ENCODE peak calls at places on chromosomes 5 and 9, in eight cellular contexts. P is HTR-8/SVneo, M is SW 1271, E is AG08395, J is tibial artery, F is HEK293T, Z is heart left ventricle, O is lung. S is an unnamed sample.

GRCh38 chr5:165525268-165525667 is 2019.8 kb downstream of the MAT2B start:
- DNase-seq in P (peak), M (peak), E (no peak), J (no peak), F (no peak), Z (no peak), O (no peak), S (peak)

GRCh38 chr9:118306773-118307172 is 602.6 kb downstream of the TLR4 start:
- DNase-seq in P (no peak), M (no peak), E (no peak), J (no peak), F (no peak), Z (no peak), O (no peak), S (no peak)

GRCh38 chr9:136395345-136396218 is 4.4 kb downstream of the SNAPC4 start:
- DNase-seq in P (no peak), M (no peak), E (no peak), J (no peak), F (no peak), Z (no peak), O (no peak), S (no peak)

GRCh38 chr5:26691486-26691885 is 346.9 kb downstream of the CDH9 start:
- DNase-seq in P (no peak), M (no peak), E (no peak), J (no peak), F (no peak), Z (no peak), O (no peak), S (no peak)

GRCh38 chr9:128399851-128400250 is 20.8 kb upstream of the CERCAM start:
- DNase-seq in P (no peak), M (no peak), E (no peak), J (no peak), F (no peak), Z (no peak), O (no peak), S (no peak)

GRCh38 chr5:136061630-136062381 is 33.0 kb downstream of the TGFBI start:
- DNase-seq in P (no peak), M (no peak), E (no peak), J (no peak), F (no peak), Z (peak), O (no peak), S (no peak)

GRCh38 chr9:126262738-126263137 is 63.9 kb upstream of the MVB12B start:
- DNase-seq in P (no peak), M (no peak), E (no peak), J (no peak), F (no peak), Z (no peak), O (no peak), S (no peak)

GRCh38 chr5:138610468-138611294 is 35.5 kb upstream of the HSPA9 start:
- DNase-seq in P (no peak), M (no peak), E (no peak), J (no peak), F (no peak), Z (no peak), O (no peak), S (no peak)

GRCh38 chr9:25350011-25350410 is 328.2 kb downstream of the TUSC1 start:
- DNase-seq in P (peak), M (no peak), E (no peak), J (no peak), F (no peak), Z (no peak), O (no peak), S (no peak)

GRCh38 chr9:91939953-91940352 is 10.1 kb downstream of the ROR2 start:
- DNase-seq in P (no peak), M (no peak), E (no peak), J (no peak), F (no peak), Z (no peak), O (no peak), S (no peak)

GRCh38 chr9:96484521-96484931 is 34.6 kb downstream of the HABP4 start:
- DNase-seq in P (no peak), M (no peak), E (no peak), J (no peak), F (no peak), Z (no peak), O (no peak), S (no peak)

GRCh38 chr9:130400870-130401269 is 43.9 kb upstream of the ASS1 start:
- DNase-seq in P (no peak), M (no peak), E (no peak), J (no peak), F (no peak), Z (no peak), O (no peak), S (no peak)

GRCh38 chr9:137405677-137406081 is 17.3 kb downstream of the EXD3 start:
- DNase-seq in P (no peak), M (no peak), E (no peak), J (no peak), F (no peak), Z (no peak), O (no peak), S (no peak)

GRCh38 chr5:141951341-141951781 is 6.6 kb downstream of the PCDH12 start:
- DNase-seq in P (no peak), M (no peak), E (no peak), J (no peak), F (peak), Z (peak), O (no peak), S (no peak)